ENCODE peak calls at places on chromosomes 1 and 21, in six cellular contexts. I is cardiac muscle cell, Z is lower lobe of right lung, U is fibroblast of lung, K is tibial artery, P is adrenal gland. S is an unnamed sample. For H3K4me1, the result is how much of the 10 kb centered on the place peaks cover.

GRCh38 chr1:111052246-111052645 is 87.6 kb downstream of the DRAM2 start:
- DNase-seq in I (no peak), Z (no peak), U (no peak), K (no peak), P (no peak), S (no peak)

GRCh38 chr1:228900099-228900965 is 165.1 kb downstream of the RHOU start:
- DNase-seq in I (no peak), Z (no peak), U (peak), K (peak), P (no peak), S (no peak)

GRCh38 chr1:43405219-43405875 is 15.6 kb downstream of the SZT2 start:
- DNase-seq in I (no peak), Z (no peak), U (no peak), K (no peak), P (no peak), S (no peak)

GRCh38 chr1:41365772-41366427 is 4.7 kb downstream of the FOXO6 start:
- DNase-seq in I (peak), Z (no peak), U (no peak), K (no peak), P (no peak), S (peak)

GRCh38 chr1:220879090-220879508 is at the start of gene HLX:
- DNase-seq in I (peak), Z (peak), U (peak), K (peak), P (peak), S (no peak)

GRCh38 chr1:191162762-191163161 is 685.1 kb upstream of the BRINP3 start:
- DNase-seq in I (no peak), Z (no peak), U (no peak), K (no peak), P (no peak), S (no peak)

GRCh38 chr1:25572708-25573590 is 29.5 kb downstream of the LDLRAP1 start:
- DNase-seq in I (peak), Z (no peak), U (peak), K (no peak), P (peak), S (peak)

GRCh38 chr21:30044447-30045064 is 104.8 kb upstream of the GRIK1 start:
- DNase-seq in I (peak), Z (no peak), U (peak), K (no peak), P (peak), S (no peak)

GRCh38 chr1:245099401-245099800 is 55.4 kb upstream of the KIF26B start:
- DNase-seq in I (no peak), Z (no peak), U (no peak), K (no peak), P (no peak), S (no peak)

GRCh38 chr1:224700915-224701531 is 84.9 kb downstream of the CNIH3 start:
- DNase-seq in I (peak), Z (no peak), U (no peak), K (no peak), P (no peak), S (peak)

GRCh38 chr1:163063131-163064059 is 5.8 kb upstream of the RGS4 start:
- DNase-seq in I (no peak), Z (no peak), U (no peak), K (no peak), P (no peak), S (no peak)

GRCh38 chr1:72670902-72671301 is 388.6 kb upstream of the NEGR1 start:
- DNase-seq in I (no peak), Z (no peak), U (no peak), K (no peak), P (no peak), S (no peak)

GRCh38 chr21:41954654-41955499 is 1.1 kb upstream of the C2CD2 start:
- DNase-seq in I (no peak), Z (no peak), U (no peak), K (no peak), P (no peak), S (no peak)

GRCh38 chr1:41618066-41618825 is 133.8 kb upstream of the EDN2 start:
- DNase-seq in I (no peak), Z (peak), U (peak), K (peak), P (peak), S (no peak)

GRCh38 chr1:59061876-59062275 is 235.0 kb upstream of the FGGY start:
- DNase-seq in I (no peak), Z (peak), U (peak), K (peak), P (peak), S (no peak)

GRCh38 chr1:33029209-33029608 is 7.5 kb downstream of the AK2 start:
- DNase-seq in I (no peak), Z (no peak), U (no peak), K (no peak), P (no peak), S (no peak)
- H3K4me1 ChIP-seq in I (under half), Z (under half), U (under half), K (under half), P (under half), S (under half)

GRCh38 chr1:113536182-113536780 is 146.0 kb downstream of the MAGI3 start:
- DNase-seq in I (no peak), Z (no peak), U (peak), K (no peak), P (no peak), S (no peak)
- H3K27ac ChIP-seq in I (no peak), Z (no peak), U (no peak), K (no peak), P (no peak), S (no peak)

DNA sequence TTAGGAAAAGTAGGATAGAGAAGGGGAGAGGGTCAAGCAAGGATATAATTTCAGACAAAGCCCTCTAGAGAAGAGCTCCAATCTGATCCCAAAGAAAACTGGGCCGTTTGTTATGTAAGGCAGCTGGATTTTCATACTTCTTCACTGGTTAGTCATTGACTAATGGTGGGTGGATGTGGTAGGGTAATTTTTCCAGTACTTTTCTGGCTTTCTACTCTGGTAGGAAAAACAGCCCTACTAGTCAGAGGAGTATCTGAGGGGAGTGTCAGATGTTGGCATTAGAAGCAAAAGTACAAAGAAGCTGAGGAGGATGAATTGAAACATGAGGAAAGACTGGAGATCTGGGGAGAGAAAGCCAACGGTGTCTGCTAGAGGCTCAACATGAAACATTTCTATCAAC is 145.3 kb downstream of the TNFSF18 start:
- DNase-seq in I (no peak), Z (no peak), U (peak), K (no peak), P (no peak), S (no peak)
- H3K4me1 ChIP-seq in I (under half), Z (under half), U (under half), K (under half), P (under half), S (under half)

GRCh38 chr1:19204665-19205266 is 5.3 kb downstream of the UBR4 start:
- DNase-seq in I (no peak), Z (no peak), U (peak), K (no peak), P (no peak), S (no peak)
- H3K27ac ChIP-seq in I (no peak), Z (no peak), U (no peak), K (no peak), P (peak), S (no peak)

GRCh38 chr1:164614316-164614715 is 55.3 kb downstream of the PBX1 start:
- DNase-seq in I (no peak), Z (no peak), U (no peak), K (no peak), P (no peak), S (no peak)

GRCh38 chr1:164611754-164612642 is 53.0 kb downstream of the PBX1 start:
- DNase-seq in I (peak), Z (no peak), U (peak), K (peak), P (no peak), S (no peak)

GRCh38 chr1:164609084-164609483 is 50.1 kb downstream of the PBX1 start:
- DNase-seq in I (no peak), Z (no peak), U (no peak), K (no peak), P (no peak), S (no peak)

GRCh38 chr1:164610528-164611222 is 51.7 kb downstream of the PBX1 start:
- DNase-seq in I (no peak), Z (no peak), U (no peak), K (no peak), P (no peak), S (no peak)

DNA sequence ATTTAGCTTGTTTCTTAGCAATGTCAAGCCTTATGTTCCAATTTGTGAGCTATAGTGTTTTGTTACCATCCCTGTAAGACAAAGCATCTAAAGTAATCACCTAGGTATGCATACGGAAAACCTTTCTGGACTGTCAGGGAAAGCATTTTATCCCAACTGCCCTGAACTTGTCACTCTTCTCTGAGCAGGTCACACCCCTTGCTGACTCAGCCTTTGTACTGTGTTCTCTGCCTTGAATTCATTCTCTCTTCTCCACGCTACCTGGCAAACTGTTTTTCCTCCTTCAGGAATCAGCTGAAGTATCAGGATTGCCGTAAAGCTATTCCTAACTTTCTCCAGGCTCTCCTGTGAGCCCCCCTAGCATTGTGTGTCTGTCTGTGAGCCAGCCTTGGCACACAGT is 54.2 kb downstream of the PBX1 start:
- DNase-seq in I (no peak), Z (no peak), U (peak), K (no peak), P (no peak), S (no peak)
- H3K4me1 ChIP-seq in I (under half), Z (half or more), U (under half), K (half or more), P (half or more), S (under half)

DNA sequence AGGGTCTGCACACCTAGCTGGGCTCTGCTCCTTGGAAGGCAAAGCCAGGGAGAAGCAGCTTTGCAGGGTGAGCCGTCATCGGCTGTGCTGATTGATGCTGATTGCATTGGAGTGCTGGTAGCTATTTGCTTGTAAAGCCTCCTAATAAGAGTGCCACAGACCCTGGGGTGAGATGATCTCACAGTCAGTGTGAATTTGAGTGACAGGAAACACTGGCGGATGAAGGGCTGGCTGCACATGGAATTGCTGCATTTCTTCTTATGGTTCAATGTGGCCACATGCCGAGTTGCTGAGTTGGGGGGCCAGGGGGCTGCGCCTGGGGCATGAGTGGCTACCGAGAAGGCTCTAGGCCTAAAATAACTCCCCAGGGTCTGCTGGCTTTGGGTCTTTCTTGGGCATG is 138.2 kb upstream of the CACNA1E start:
- DNase-seq in I (no peak), Z (no peak), U (no peak), K (no peak), P (no peak), S (no peak)
- H3K27ac ChIP-seq in I (no peak), Z (no peak), U (no peak), K (no peak), P (no peak), S (no peak)